ENCODE peak calls at places on chromosomes 4 and X, in seven cellular contexts. One of them, this sample, is unnamed.

GRCh38 chr4:4595252-4595651 is 53.4 kb upstream of the STX18 start:
- DNase-seq in H9: no peak
- DNase-seq in IMR-90: no peak
- DNase-seq in mesenchymal stem cell: no peak
- DNase-seq in neuronal stem cell: no peak
- DNase-seq in trophoblast cell: no peak
- DNase-seq in H1: no peak
- DNase-seq in this sample: peak; percentile 46

GRCh38 chr4:36704289-36704688 is 422.9 kb downstream of the DTHD1 start:
- DNase-seq in H9: no peak
- DNase-seq in IMR-90: no peak
- DNase-seq in mesenchymal stem cell: no peak
- DNase-seq in neuronal stem cell: no peak
- DNase-seq in trophoblast cell: no peak
- DNase-seq in H1: no peak
- DNase-seq in this sample: no peak

GRCh38 chrX:97850911-97851310 is 967.2 kb downstream of the RPA4 start:
- DNase-seq in H9: no peak
- DNase-seq in IMR-90: peak; percentile 8
- DNase-seq in mesenchymal stem cell: no peak
- DNase-seq in neuronal stem cell: no peak
- DNase-seq in trophoblast cell: no peak
- DNase-seq in H1: no peak
- DNase-seq in this sample: no peak

GRCh38 chr4:75745192-75745591 is 20.8 kb downstream of the USO1 start:
- DNase-seq in H9: no peak
- DNase-seq in IMR-90: peak; percentile 85
- DNase-seq in mesenchymal stem cell: peak; percentile 79
- DNase-seq in neuronal stem cell: no peak
- DNase-seq in trophoblast cell: no peak
- DNase-seq in H1: no peak
- DNase-seq in this sample: no peak

GRCh38 chr4:143559757-143560147 is 46.2 kb downstream of the SMARCA5 start:
- DNase-seq in H9: peak; percentile 49
- DNase-seq in IMR-90: no peak
- DNase-seq in mesenchymal stem cell: no peak
- DNase-seq in neuronal stem cell: no peak
- DNase-seq in trophoblast cell: no peak
- DNase-seq in H1: no peak
- DNase-seq in this sample: no peak

GRCh38 chr4:145481164-145481941 is at the start of gene SMAD1:
- DNase-seq in H9: peak; percentile 69
- DNase-seq in IMR-90: peak; percentile 82
- DNase-seq in mesenchymal stem cell: peak; percentile 85
- DNase-seq in neuronal stem cell: peak; percentile 64
- DNase-seq in trophoblast cell: peak; percentile 77
- DNase-seq in H1: peak; percentile 77
- DNase-seq in this sample: peak; percentile 92

GRCh38 chr4:186717556-186717955 is 6.1 kb downstream of the FAT1 start:
- DNase-seq in H9: no peak
- DNase-seq in IMR-90: no peak
- DNase-seq in mesenchymal stem cell: no peak
- DNase-seq in neuronal stem cell: no peak
- DNase-seq in trophoblast cell: no peak
- DNase-seq in H1: no peak
- DNase-seq in this sample: no peak

GRCh38 chrX:95666056-95666455 is 1018.6 kb upstream of the DIAPH2 start:
- DNase-seq in H9: no peak
- DNase-seq in IMR-90: no peak
- DNase-seq in mesenchymal stem cell: no peak
- DNase-seq in neuronal stem cell: no peak
- DNase-seq in trophoblast cell: no peak
- DNase-seq in H1: no peak
- DNase-seq in this sample: no peak

GRCh38 chr4:80196259-80197131 is 808 bp upstream of the PRDM8 start:
- DNase-seq in H9: peak; percentile 71
- DNase-seq in IMR-90: peak; percentile 35
- DNase-seq in mesenchymal stem cell: peak; percentile 21
- DNase-seq in neuronal stem cell: no peak
- DNase-seq in trophoblast cell: no peak
- DNase-seq in H1: peak; percentile 57
- DNase-seq in this sample: peak; percentile 62

GRCh38 chrX:1581132-1581531 is 10.3 kb upstream of the AKAP17A start:
- DNase-seq in H9: peak; percentile 56
- DNase-seq in IMR-90: no peak
- DNase-seq in mesenchymal stem cell: peak; percentile 40
- DNase-seq in neuronal stem cell: no peak
- DNase-seq in trophoblast cell: peak; percentile 25
- DNase-seq in H1: peak; percentile 86
- DNase-seq in this sample: peak; percentile 63

GRCh38 chrX:9835585-9836210 is 49.5 kb downstream of the SHROOM2 start:
- DNase-seq in H9: no peak
- DNase-seq in IMR-90: no peak
- DNase-seq in mesenchymal stem cell: no peak
- DNase-seq in neuronal stem cell: no peak
- DNase-seq in trophoblast cell: no peak
- DNase-seq in H1: no peak
- DNase-seq in this sample: no peak

GRCh38 chr4:145012841-145013240 is 85.2 kb downstream of the ANAPC10 start:
- DNase-seq in H9: no peak
- DNase-seq in IMR-90: peak; percentile 71
- DNase-seq in mesenchymal stem cell: peak; percentile 76
- DNase-seq in neuronal stem cell: no peak
- DNase-seq in trophoblast cell: no peak
- DNase-seq in H1: no peak
- DNase-seq in this sample: peak; percentile 22

GRCh38 chr4:8709729-8710360 is 117.3 kb downstream of the CPZ start:
- DNase-seq in H9: peak; percentile 26
- DNase-seq in IMR-90: no peak
- DNase-seq in mesenchymal stem cell: no peak
- DNase-seq in neuronal stem cell: no peak
- DNase-seq in trophoblast cell: no peak
- DNase-seq in H1: peak; percentile 46
- DNase-seq in this sample: no peak

GRCh38 chr4:155964016-155964891 is 10.6 kb upstream of the CTSO start:
- DNase-seq in H9: no peak
- DNase-seq in IMR-90: no peak
- DNase-seq in mesenchymal stem cell: no peak
- DNase-seq in neuronal stem cell: no peak
- DNase-seq in trophoblast cell: no peak
- DNase-seq in H1: no peak
- DNase-seq in this sample: no peak

GRCh38 chrX:40808203-40808602 is 72.9 kb upstream of the MED14 start:
- DNase-seq in H9: no peak
- DNase-seq in IMR-90: no peak
- DNase-seq in mesenchymal stem cell: no peak
- DNase-seq in neuronal stem cell: no peak
- DNase-seq in trophoblast cell: no peak
- DNase-seq in H1: no peak
- DNase-seq in this sample: no peak

GRCh38 chrX:3295731-3296130 is 50.7 kb downstream of the MXRA5 start:
- DNase-seq in H9: peak; percentile 80
- DNase-seq in IMR-90: no peak
- DNase-seq in mesenchymal stem cell: no peak
- DNase-seq in neuronal stem cell: no peak
- DNase-seq in trophoblast cell: no peak
- DNase-seq in H1: peak; percentile 54
- DNase-seq in this sample: peak; percentile 71

GRCh38 chrX:72254835-72255234 is 16.0 kb upstream of the ERCC6L start:
- DNase-seq in H9: no peak
- DNase-seq in IMR-90: no peak
- DNase-seq in mesenchymal stem cell: no peak
- DNase-seq in neuronal stem cell: no peak
- DNase-seq in trophoblast cell: no peak
- DNase-seq in H1: peak; percentile 48
- DNase-seq in this sample: no peak

GRCh38 chr4:41620594-41621256 is 82.8 kb downstream of the LIMCH1 start:
- DNase-seq in H9: peak; percentile 45
- DNase-seq in IMR-90: no peak
- DNase-seq in mesenchymal stem cell: no peak
- DNase-seq in neuronal stem cell: no peak
- DNase-seq in trophoblast cell: peak; percentile 91
- DNase-seq in H1: no peak
- DNase-seq in this sample: peak; percentile 60

GRCh38 chr4:41628916-41629315 is 91.0 kb downstream of the LIMCH1 start:
- DNase-seq in H9: no peak
- DNase-seq in IMR-90: no peak
- DNase-seq in mesenchymal stem cell: no peak
- DNase-seq in neuronal stem cell: no peak
- DNase-seq in trophoblast cell: no peak
- DNase-seq in H1: no peak
- DNase-seq in this sample: no peak

GRCh38 chr4:41622816-41623215 is 84.9 kb downstream of the LIMCH1 start:
- DNase-seq in H9: no peak
- DNase-seq in IMR-90: no peak
- DNase-seq in mesenchymal stem cell: no peak
- DNase-seq in neuronal stem cell: no peak
- DNase-seq in trophoblast cell: peak; percentile 92
- DNase-seq in H1: no peak
- DNase-seq in this sample: no peak

GRCh38 chr4:41625531-41625930 is 87.6 kb downstream of the LIMCH1 start:
- DNase-seq in H9: no peak
- DNase-seq in IMR-90: no peak
- DNase-seq in mesenchymal stem cell: no peak
- DNase-seq in neuronal stem cell: no peak
- DNase-seq in trophoblast cell: no peak
- DNase-seq in H1: no peak
- DNase-seq in this sample: no peak

DNA sequence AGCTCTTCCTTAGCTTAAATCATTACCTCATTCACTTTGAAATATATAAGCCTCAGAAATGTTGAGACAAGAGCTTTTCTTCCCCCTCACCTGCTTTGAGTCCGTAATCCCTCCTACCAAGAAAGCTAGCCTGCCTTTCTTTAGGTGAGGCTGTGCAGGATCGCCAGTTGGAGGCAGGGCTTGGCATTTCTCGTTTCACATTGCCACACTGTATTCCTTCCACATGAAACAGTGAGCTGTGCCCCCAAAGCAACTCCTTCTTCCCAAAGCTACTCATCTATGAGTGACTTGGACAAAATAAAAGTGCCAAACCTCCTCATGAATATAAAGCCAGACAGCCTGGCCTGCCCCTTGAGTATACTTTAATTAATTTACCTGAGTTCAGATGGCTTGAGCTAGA is 86.8 kb downstream of the LIMCH1 start:
- DNase-seq in H9: no peak
- DNase-seq in IMR-90: no peak
- DNase-seq in mesenchymal stem cell: no peak
- DNase-seq in neuronal stem cell: no peak
- DNase-seq in trophoblast cell: no peak
- DNase-seq in H1: no peak
- DNase-seq in this sample: no peak
- H2BK5ac ChIP-seq in H9: no peak overlapping the region
- H2BK5ac ChIP-seq in IMR-90: no peak overlapping the region
- H2BK5ac ChIP-seq in mesenchymal stem cell: no peak overlapping the region
- H2BK5ac ChIP-seq in neuronal stem cell: no peak overlapping the region
- H2BK5ac ChIP-seq in trophoblast cell: no peak overlapping the region
- H2BK5ac ChIP-seq in H1: no peak overlapping the region
- H2BK5ac ChIP-seq in this sample: no peak overlapping the region

DNA sequence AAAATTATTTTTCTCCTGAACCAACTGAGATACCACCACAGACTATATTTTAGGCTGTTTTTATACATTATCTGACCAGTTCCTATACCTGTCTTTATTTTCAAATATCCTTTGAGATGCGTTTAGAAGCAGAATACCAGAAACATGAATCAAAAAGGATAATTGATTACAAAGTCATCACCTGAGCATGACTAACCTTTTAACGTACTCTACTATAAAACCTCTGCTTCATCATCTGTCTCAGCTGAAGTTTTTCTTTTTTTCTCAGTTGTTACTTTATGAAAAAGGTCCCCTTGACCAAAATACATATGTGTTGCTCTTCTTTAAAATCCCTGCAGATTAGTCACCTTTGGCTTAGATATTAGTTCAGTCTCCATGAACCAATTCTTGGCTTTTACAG is 109.8 kb downstream of the AMMECR1 start:
- DNase-seq in H9: no peak
- DNase-seq in IMR-90: no peak
- DNase-seq in mesenchymal stem cell: no peak
- DNase-seq in neuronal stem cell: no peak
- DNase-seq in trophoblast cell: no peak
- DNase-seq in H1: no peak
- DNase-seq in this sample: no peak
- H2BK5ac ChIP-seq in H9: no peak overlapping the region
- H2BK5ac ChIP-seq in IMR-90: no peak overlapping the region
- H2BK5ac ChIP-seq in mesenchymal stem cell: no peak overlapping the region
- H2BK5ac ChIP-seq in neuronal stem cell: no peak overlapping the region
- H2BK5ac ChIP-seq in trophoblast cell: no peak overlapping the region
- H2BK5ac ChIP-seq in H1: no peak overlapping the region
- H2BK5ac ChIP-seq in this sample: no peak overlapping the region

DNA sequence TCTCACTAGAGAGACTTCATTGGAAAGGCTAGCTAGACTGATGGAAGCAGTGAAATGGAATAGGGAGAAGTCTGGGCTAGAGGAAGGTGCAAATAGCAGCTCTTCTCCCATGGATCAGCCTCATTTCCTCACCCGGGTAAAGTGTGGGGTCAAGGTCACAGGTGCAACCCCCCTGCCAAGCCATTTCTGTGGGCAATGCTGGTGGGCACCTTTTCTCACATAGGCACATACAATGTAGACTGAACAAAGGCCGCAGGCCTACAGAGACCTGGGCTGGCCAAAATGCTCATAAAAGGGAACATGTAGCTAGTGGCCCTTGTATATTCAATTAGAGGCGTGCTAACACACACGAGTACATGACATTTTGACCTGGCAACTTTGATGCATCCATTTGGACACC is 71.5 kb upstream of the EFNB1 start:
- DNase-seq in H9: no peak
- DNase-seq in IMR-90: no peak
- DNase-seq in mesenchymal stem cell: no peak
- DNase-seq in neuronal stem cell: no peak
- DNase-seq in trophoblast cell: no peak
- DNase-seq in H1: no peak
- DNase-seq in this sample: no peak
- H2BK5ac ChIP-seq in H9: no peak overlapping the region
- H2BK5ac ChIP-seq in IMR-90: no peak overlapping the region
- H2BK5ac ChIP-seq in mesenchymal stem cell: no peak overlapping the region
- H2BK5ac ChIP-seq in neuronal stem cell: no peak overlapping the region
- H2BK5ac ChIP-seq in trophoblast cell: no peak overlapping the region
- H2BK5ac ChIP-seq in H1: no peak overlapping the region
- H2BK5ac ChIP-seq in this sample: no peak overlapping the region

GRCh38 chr4:185515248-185515647 is 20.1 kb downstream of the PDLIM3 start:
- DNase-seq in H9: no peak
- DNase-seq in IMR-90: no peak
- DNase-seq in mesenchymal stem cell: no peak
- DNase-seq in neuronal stem cell: no peak
- DNase-seq in trophoblast cell: no peak
- DNase-seq in H1: no peak
- DNase-seq in this sample: no peak

GRCh38 chr4:185514182-185514697 is 21.1 kb downstream of the PDLIM3 start:
- DNase-seq in H9: no peak
- DNase-seq in IMR-90: no peak
- DNase-seq in mesenchymal stem cell: no peak
- DNase-seq in neuronal stem cell: no peak
- DNase-seq in trophoblast cell: no peak
- DNase-seq in H1: no peak
- DNase-seq in this sample: no peak

GRCh38 chr4:185520119-185520518 is 15.2 kb downstream of the PDLIM3 start:
- DNase-seq in H9: no peak
- DNase-seq in IMR-90: peak; percentile 75
- DNase-seq in mesenchymal stem cell: peak; percentile 65
- DNase-seq in neuronal stem cell: no peak
- DNase-seq in trophoblast cell: no peak
- DNase-seq in H1: no peak
- DNase-seq in this sample: no peak

GRCh38 chr4:185518494-185518893 is 16.8 kb downstream of the PDLIM3 start:
- DNase-seq in H9: no peak
- DNase-seq in IMR-90: no peak
- DNase-seq in mesenchymal stem cell: no peak
- DNase-seq in neuronal stem cell: no peak
- DNase-seq in trophoblast cell: no peak
- DNase-seq in H1: no peak
- DNase-seq in this sample: no peak

GRCh38 chr4:185518069-185518468 is 17.2 kb downstream of the PDLIM3 start:
- DNase-seq in H9: no peak
- DNase-seq in IMR-90: no peak
- DNase-seq in mesenchymal stem cell: no peak
- DNase-seq in neuronal stem cell: no peak
- DNase-seq in trophoblast cell: no peak
- DNase-seq in H1: no peak
- DNase-seq in this sample: no peak
- H2BK5ac ChIP-seq in H9: no peak overlapping the region
- H2BK5ac ChIP-seq in IMR-90: no peak overlapping the region
- H2BK5ac ChIP-seq in mesenchymal stem cell: no peak overlapping the region
- H2BK5ac ChIP-seq in neuronal stem cell: no peak overlapping the region
- H2BK5ac ChIP-seq in trophoblast cell: no peak overlapping the region
- H2BK5ac ChIP-seq in H1: no peak overlapping the region
- H2BK5ac ChIP-seq in this sample: no peak overlapping the region